ENCODE peak calls at places on chromosomes 3 and 15, in six cellular contexts. B, F, M, O, A and N are unnamed samples.

GRCh38 chr15:58419803-58420524 is 11.8 kb upstream of the LIPC start:
- DNase-seq in A (no peak), F (no peak), M (no peak), O (no peak), B (no peak), N (no peak)

GRCh38 chr3:169245631-169246030 is 417.9 kb downstream of the MECOM start:
- DNase-seq in O (no peak), F (no peak), A (no peak), M (no peak), B (no peak), N (no peak)

GRCh38 chr3:15097889-15098288 is 1.1 kb downstream of the RBSN start:
- DNase-seq in M (no peak), A (peak; percentile 32), O (no peak), B (no peak), F (peak; percentile 12), N (no peak)

GRCh38 chr3:48983096-48983495 is 6.9 kb upstream of the P4HTM start:
- DNase-seq in M (no peak), B (no peak), O (no peak), A (no peak), F (no peak), N (no peak)

GRCh38 chr3:46722443-46722842 is 4.8 kb upstream of the PRSS50 start:
- DNase-seq in A (no peak), B (no peak), O (no peak), F (no peak), M (no peak), N (no peak)

GRCh38 chr3:160612386-160613115 is 47.2 kb upstream of the KPNA4 start:
- DNase-seq in F (no peak), M (no peak), O (no peak), A (no peak), B (no peak), N (no peak)

GRCh38 chr3:8416965-8417364 is 84.7 kb upstream of the LMCD1 start:
- DNase-seq in A (peak; percentile 21), O (peak; percentile 9), B (no peak), M (no peak), F (no peak), N (peak; percentile 87)

GRCh38 chr3:31066999-31067398 is 172.5 kb upstream of the GADL1 start:
- DNase-seq in M (no peak), F (no peak), B (no peak), A (no peak), O (no peak), N (peak; percentile 59)

GRCh38 chr15:41554401-41554800 is 4.6 kb upstream of the TYRO3 start:
- DNase-seq in A (no peak), O (no peak), B (no peak), F (no peak), M (no peak), N (no peak)

GRCh38 chr15:82263350-82263749 is 732 bp downstream of the SAXO2 start:
- DNase-seq in B (peak; percentile 15), F (no peak), O (no peak), A (no peak), M (no peak), N (peak; percentile 39)

GRCh38 chr15:89912674-89913396 is at the start of gene ARPIN:
- DNase-seq in F (no peak), A (peak; percentile 27), B (no peak), O (peak; percentile 59), M (peak; percentile 70), N (peak; percentile 64)

GRCh38 chr3:97910931-97911351 is 61.3 kb downstream of the RIOX2 start:
- DNase-seq in F (peak; percentile 64), M (no peak), A (no peak), B (no peak), O (no peak), N (no peak)

GRCh38 chr3:37320276-37320675 is 145.9 kb upstream of the LRRFIP2 start:
- DNase-seq in F (no peak), A (no peak), M (no peak), O (no peak), B (no peak), N (no peak)

GRCh38 chr15:99633655-99634054 is 67.9 kb downstream of the MEF2A start:
- DNase-seq in A (no peak), B (no peak), M (no peak), O (no peak), F (no peak), N (no peak)

GRCh38 chr3:172201990-172202318 is 162.6 kb downstream of the FNDC3B start:
- DNase-seq in B (no peak), O (no peak), A (no peak), F (no peak), M (no peak), N (no peak)

GRCh38 chr3:73504255-73504654 is 120.5 kb downstream of the PDZRN3 start:
- DNase-seq in O (no peak), A (no peak), F (no peak), M (no peak), B (no peak), N (no peak)

GRCh38 chr15:68209735-68210408 is 4.7 kb upstream of the CALML4 start:
- DNase-seq in A (peak; percentile 53), B (no peak), M (peak; percentile 41), O (no peak), F (no peak), N (no peak)

GRCh38 chr3:179149239-179149887 is 1.2 kb downstream of the PIK3CA start:
- DNase-seq in A (peak; percentile 32), O (no peak), F (peak; percentile 41), M (no peak), B (no peak), N (no peak)

GRCh38 chr3:141328286-141329166 is 39.8 kb upstream of the ZBTB38 start:
- DNase-seq in B (no peak), M (no peak), O (no peak), F (no peak), A (no peak), N (no peak)

GRCh38 chr15:25866251-25866650 is 3.1 kb upstream of the ATP10A start:
- DNase-seq in M (no peak), O (no peak), A (no peak), F (no peak), B (no peak), N (no peak)

GRCh38 chr3:54696313-54696712 is 231.5 kb downstream of the LRTM1 start:
- DNase-seq in B (no peak), M (no peak), A (no peak), O (no peak), F (no peak), N (no peak)

GRCh38 chr3:23518441-23518840 is 287.3 kb upstream of the UBE2E1 start:
- DNase-seq in A (no peak), F (no peak), O (no peak), B (no peak), M (no peak), N (no peak)

GRCh38 chr15:51765751-51766150 is 14.4 kb downstream of the TMOD2 start:
- DNase-seq in O (no peak), B (no peak), A (no peak), F (no peak), M (no peak), N (no peak)

GRCh38 chr15:63498815-63499549 is 5.4 kb upstream of the USP3 start:
- DNase-seq in M (no peak), O (no peak), B (no peak), A (no peak), F (no peak), N (no peak)

GRCh38 chr15:65666257-65666656 is 44.5 kb downstream of the SLC24A1 start:
- DNase-seq in A (no peak), B (no peak), M (no peak), O (no peak), F (no peak), N (no peak)

GRCh38 chr3:134718736-134719135 is 67.9 kb upstream of the KY start:
- DNase-seq in F (no peak), A (no peak), B (no peak), M (no peak), O (no peak), N (no peak)

GRCh38 chr3:57091874-57092273 is 31.4 kb downstream of the SPATA12 start:
- DNase-seq in O (no peak), F (no peak), B (no peak), M (no peak), A (no peak), N (no peak)

GRCh38 chr3:66073464-66074141 is 34.9 kb upstream of the MAGI1 start:
- DNase-seq in M (no peak), B (no peak), A (no peak), O (no peak), F (no peak), N (no peak)